ENCODE peak calls at places on chromosome 15, in ten cellular contexts. F is K562, R is GM23338, O is mesendoderm, E is H9, Q is GM23248, V is mammary epithelial cell, L is neural progenitor cell, C is OCI-LY7, H is hepatocyte. S is an unnamed sample.

GRCh38 chr15:25738171-25738792 is 124.8 kb downstream of the ATP10A start:
- DNase-seq in F (no peak), R (no peak), O (no peak), E (no peak), Q (peak; percentile 16), V (no peak), L (no peak), C (no peak), H (no peak), S (peak; percentile 13)

GRCh38 chr15:70262591-70263274 is 165.0 kb upstream of the TLE3 start:
- DNase-seq in F (no peak), R (no peak), O (peak; percentile 7), E (no peak), Q (no peak), V (no peak), L (no peak), C (peak; percentile 38), H (no peak), S (no peak)

GRCh38 chr15:20356444-20357138 is 185.0 kb downstream of the GOLGA6L6 start:
- DNase-seq in F (peak; percentile 90), R (peak; percentile 64), O (peak; percentile 50), E (peak; percentile 60), Q (peak; percentile 50), V (no peak), L (no peak), C (peak; percentile 59), H (no peak), S (no peak)

GRCh38 chr15:73029003-73029527 is 23.2 kb upstream of the NEO1 start:
- DNase-seq in F (no peak), R (no peak), O (no peak), E (no peak), Q (peak; percentile 13), V (no peak), L (no peak), C (no peak), H (no peak), S (no peak)

GRCh38 chr15:37002041-37002689 is 98.2 kb downstream of the MEIS2 start:
- DNase-seq in F (peak; percentile 73), R (no peak), O (peak; percentile 83), E (no peak), Q (no peak), V (no peak), L (no peak), C (no peak), H (no peak), S (no peak)

GRCh38 chr15:74950078-74951000 is 6.2 kb downstream of the RPP25 start:
- DNase-seq in F (peak; percentile 68), R (peak; percentile 93), O (peak; percentile 92), E (peak; percentile 88), Q (peak; percentile 74), V (peak; percentile 59), L (peak; percentile 81), C (peak; percentile 80), H (peak; percentile 85), S (peak; percentile 74)

GRCh38 chr15:44029940-44030568 is 165.0 kb downstream of the FRMD5 start:
- DNase-seq in F (no peak), R (no peak), O (no peak), E (no peak), Q (peak; percentile 51), V (peak; percentile 19), L (no peak), C (no peak), H (no peak), S (peak; percentile 69)

GRCh38 chr15:90086868-90087268 is 15.4 kb downstream of the IDH2 start:
- DNase-seq in F (peak; percentile 67), R (peak; percentile 67), O (peak; percentile 69), E (peak; percentile 63), Q (peak; percentile 63), V (peak; percentile 36), L (peak; percentile 59), C (peak; percentile 69), H (no peak), S (peak; percentile 41)

GRCh38 chr15:64122444-64122843 is 26.7 kb downstream of the SNX1 start:
- DNase-seq in F (no peak), R (no peak), O (no peak), E (no peak), Q (no peak), V (no peak), L (no peak), C (no peak), H (no peak), S (no peak)

GRCh38 chr15:64125978-64126377 is 25.6 kb upstream of the SNX22 start:
- DNase-seq in F (no peak), R (no peak), O (no peak), E (no peak), Q (no peak), V (no peak), L (no peak), C (no peak), H (no peak), S (no peak)

GRCh38 chr15:64117759-64118487 is 22.1 kb downstream of the SNX1 start:
- DNase-seq in F (no peak), R (no peak), O (no peak), E (no peak), Q (no peak), V (no peak), L (no peak), C (no peak), H (no peak), S (no peak)

GRCh38 chr15:64127521-64128275 is 23.8 kb upstream of the SNX22 start:
- DNase-seq in F (no peak), R (no peak), O (no peak), E (no peak), Q (no peak), V (no peak), L (no peak), C (no peak), H (no peak), S (no peak)

DNA sequence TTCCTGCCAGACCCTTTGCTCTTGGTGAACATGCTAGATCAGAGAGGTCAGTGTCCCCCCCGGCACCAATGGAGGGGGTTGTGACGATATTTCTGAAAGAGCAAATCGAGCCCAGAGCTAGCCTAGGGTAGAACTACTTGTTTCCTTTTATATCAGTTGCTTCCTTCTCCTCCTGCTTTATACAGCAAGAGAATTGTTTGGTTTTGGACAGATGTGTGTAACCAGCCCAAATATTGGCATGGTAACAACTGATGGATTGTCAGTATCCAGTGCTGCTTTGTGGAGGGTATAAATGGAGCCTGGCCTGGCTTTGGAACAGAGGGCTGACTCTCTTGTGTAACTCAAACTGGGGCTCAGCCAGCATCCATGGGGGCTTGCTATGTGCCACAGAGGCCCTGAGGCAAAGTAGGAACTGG is 27.2 kb downstream of the SNX1 start:
- DNase-seq in F (no peak), R (no peak), O (no peak), E (no peak), Q (no peak), V (no peak), L (no peak), C (no peak), H (no peak), S (no peak)
- H3K27ac ChIP-seq in F (no peak overlapping the region), R (no peak overlapping the region), O (no peak overlapping the region), E (no peak overlapping the region), Q (no peak overlapping the region), V (no peak overlapping the region), L (no peak overlapping the region), C (no peak overlapping the region), H (no peak overlapping the region), S (no peak overlapping the region)

GRCh38 chr15:51884517-51885236 is 55.2 kb downstream of the TMOD3 start:
- DNase-seq in F (no peak), R (no peak), O (no peak), E (no peak), Q (peak; percentile 81), V (peak; percentile 69), L (no peak), C (no peak), H (no peak), S (no peak)

GRCh38 chr15:51879555-51879954 is 50.1 kb downstream of the TMOD3 start:
- DNase-seq in F (no peak), R (no peak), O (no peak), E (no peak), Q (peak; percentile 85), V (peak; percentile 42), L (no peak), C (no peak), H (no peak), S (peak; percentile 33)

GRCh38 chr15:51884041-51884440 is 54.6 kb downstream of the TMOD3 start:
- DNase-seq in F (no peak), R (no peak), O (no peak), E (no peak), Q (no peak), V (no peak), L (no peak), C (no peak), H (no peak), S (no peak)

GRCh38 chr15:51887887-51888592 is 58.6 kb downstream of the TMOD3 start:
- DNase-seq in F (no peak), R (no peak), O (no peak), E (no peak), Q (no peak), V (no peak), L (no peak), C (no peak), H (no peak), S (no peak)

GRCh38 chr15:51883436-51883835 is 54.0 kb downstream of the TMOD3 start:
- DNase-seq in F (no peak), R (no peak), O (no peak), E (no peak), Q (peak; percentile 75), V (no peak), L (no peak), C (no peak), H (no peak), S (peak; percentile 56)
- H3K79me2 ChIP-seq in F (peaks cover 38% of the 10 kb centered on the region), R (no peaks in the 10 kb centered on the region), O (no peaks in the 10 kb centered on the region), E (no peaks in the 10 kb centered on the region), Q (peaks cover 80% of the 10 kb centered on the region), V (peaks cover 92% of the 10 kb centered on the region), L (no peaks in the 10 kb centered on the region), C (no peaks in the 10 kb centered on the region), H (peaks cover 38% of the 10 kb centered on the region), S (peaks cover 18% of the 10 kb centered on the region)

DNA sequence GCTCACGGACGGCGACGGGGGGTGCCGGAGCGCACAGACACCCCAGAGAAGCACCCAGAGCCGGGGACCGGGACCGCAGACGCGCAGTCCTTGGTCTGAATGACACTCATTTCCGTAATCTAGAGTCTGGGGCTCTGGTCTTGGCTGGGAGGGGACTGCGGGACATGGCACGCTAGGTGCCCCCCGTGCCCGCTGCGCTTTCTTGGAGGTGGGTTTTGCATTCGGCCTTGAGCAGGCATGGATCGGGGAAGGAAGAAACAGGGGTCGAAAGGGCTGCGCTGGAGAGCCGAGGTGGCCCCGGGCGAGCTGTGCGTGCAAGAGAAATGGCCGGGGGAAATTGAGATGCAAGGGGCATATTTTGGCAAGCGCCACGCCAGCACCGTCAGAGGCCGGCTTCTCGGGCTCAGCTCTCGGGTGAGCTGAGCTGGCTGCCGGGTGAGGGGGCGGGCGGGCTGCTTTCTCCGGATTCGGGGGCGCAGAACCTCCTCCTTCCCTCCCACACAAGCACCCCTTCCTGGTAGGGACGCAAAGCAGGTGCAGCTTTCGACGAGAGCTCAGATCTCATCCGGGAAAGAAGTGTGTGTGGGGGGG is 867 bp upstream of the NTRK3 start:
- DNase-seq in F (no peak), R (peak; percentile 45), O (peak; percentile 25), E (peak; percentile 47), Q (peak; percentile 16), V (no peak), L (peak; percentile 45), C (peak; percentile 38), H (peak; percentile 22), S (peak; percentile 25)
- H3K4me2 ChIP-seq in F (no peak overlapping the region), R (peak overlapping the region; percentile 99), O (peak overlapping the region; percentile 97), E (peak overlapping the region; percentile 87), Q (peak overlapping the region; percentile 47), V (peak overlapping the region; percentile 52), L (peak overlapping the region; percentile 100), C (peak overlapping the region; percentile 74), H (peak overlapping the region; percentile 96), S (peak overlapping the region; percentile 35)

DNA sequence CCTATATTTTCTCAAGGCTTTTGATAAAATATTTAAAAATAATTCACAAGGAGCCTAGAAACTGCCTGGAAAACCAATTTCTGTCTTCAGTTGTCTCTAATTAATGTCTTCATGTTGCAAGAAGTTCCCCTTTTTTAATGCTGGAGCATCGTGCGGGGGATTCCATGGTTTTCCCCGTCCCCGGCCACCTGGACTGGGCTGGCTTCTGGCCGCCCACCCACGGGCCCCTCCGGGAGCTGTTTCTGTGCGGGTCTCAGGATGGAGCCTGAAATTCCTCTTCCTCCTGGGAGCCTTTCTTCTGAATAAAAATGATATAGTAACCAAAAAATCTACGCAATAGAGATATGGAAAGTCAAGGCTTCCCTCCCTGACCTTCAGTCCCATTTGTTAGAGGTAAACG is 8.1 kb upstream of the LRRK1 start:
- DNase-seq in F (no peak), R (no peak), O (no peak), E (no peak), Q (no peak), V (no peak), L (no peak), C (no peak), H (no peak), S (no peak)
- H3K27ac ChIP-seq in F (no peak overlapping the region), R (no peak overlapping the region), O (no peak overlapping the region), E (no peak overlapping the region), Q (no peak overlapping the region), V (no peak overlapping the region), L (no peak overlapping the region), C (no peak overlapping the region), H (no peak overlapping the region), S (no peak overlapping the region)

S was measured in fibroblast of lung.